ENCODE peak calls at places on chromosomes 16 and 17, in seven cellular contexts. J, V, W, M, G, A and D are unnamed samples.

GRCh38 chr16:77450790-77451487 is 16.1 kb upstream of the ADAMTS18 start:
- DNase-seq in V (peak; percentile 94), G (no peak), W (no peak), A (no peak), J (no peak), M (no peak), D (no peak)

GRCh38 chr16:11801481-11802021 is 4.5 kb upstream of the ZC3H7A start:
- DNase-seq in G (no peak), A (no peak), V (no peak), J (peak; percentile 77), M (no peak), W (no peak), D (no peak)

GRCh38 chr16:1525871-1526607 is 7.4 kb upstream of the TMEM204 start:
- DNase-seq in V (no peak), M (no peak), J (no peak), A (no peak), W (no peak), G (no peak), D (no peak)

GRCh38 chr17:17186051-17186450 is 20.1 kb downstream of the PLD6 start:
- DNase-seq in V (no peak), M (no peak), G (no peak), A (no peak), W (peak; percentile 66), J (no peak), D (no peak)

GRCh38 chr16:85175724-85176233 is 63.5 kb upstream of the CIBAR2 start:
- DNase-seq in M (no peak), W (no peak), G (no peak), A (no peak), J (no peak), V (no peak), D (no peak)

GRCh38 chr16:67987460-67988160 is 7.3 kb upstream of the DPEP3 start:
- DNase-seq in V (no peak), M (no peak), A (no peak), W (no peak), G (no peak), J (peak; percentile 19), D (no peak)

GRCh38 chr17:15463363-15463762 is 4.1 kb downstream of the CDRT4 start:
- DNase-seq in G (no peak), A (no peak), M (peak; percentile 19), J (peak; percentile 87), W (no peak), V (no peak), D (peak; percentile 81)

GRCh38 chr16:25151996-25152395 is 40.5 kb downstream of the LCMT1 start:
- DNase-seq in W (no peak), A (no peak), V (no peak), M (no peak), G (no peak), J (peak; percentile 43), D (peak; percentile 30)

GRCh38 chr17:40457369-40457768 is 14.1 kb downstream of the IGFBP4 start:
- DNase-seq in J (no peak), M (no peak), W (no peak), G (no peak), A (no peak), V (no peak), D (no peak)

GRCh38 chr17:32596206-32596605 is 109.4 kb downstream of the CDK5R1 start:
- DNase-seq in M (no peak), J (no peak), W (no peak), A (no peak), V (no peak), G (no peak), D (no peak)

GRCh38 chr16:87202346-87202745 is 114.8 kb downstream of the C16orf95 start:
- DNase-seq in J (no peak), A (no peak), W (no peak), G (no peak), V (no peak), M (no peak), D (peak; percentile 55)

GRCh38 chr17:4499431-4500187 is 928 bp downstream of the SPNS2 start:
- DNase-seq in A (no peak), M (no peak), J (no peak), V (no peak), G (no peak), W (peak; percentile 25), D (no peak)

GRCh38 chr17:60601443-60602384 is 1.7 kb downstream of the PPM1D start:
- DNase-seq in W (peak; percentile 38), J (peak; percentile 89), G (no peak), A (no peak), M (peak; percentile 60), V (peak; percentile 82), D (peak; percentile 55)

GRCh38 chr17:50074227-50074626 is 18.3 kb downstream of the ITGA3 start:
- DNase-seq in A (no peak), G (no peak), V (no peak), M (no peak), J (no peak), W (no peak), D (no peak)

GRCh38 chr17:28907052-28907438 is 4.2 kb upstream of the DHRS13 start:
- DNase-seq in W (no peak), V (no peak), G (no peak), J (no peak), A (no peak), M (no peak), D (no peak)

GRCh38 chr16:28208824-28209223 is 2.9 kb downstream of the XPO6 start:
- DNase-seq in J (no peak), A (no peak), V (no peak), G (no peak), M (no peak), W (no peak), D (no peak)

GRCh38 chr17:68349157-68349556 is 57.9 kb downstream of the ARSG start:
- DNase-seq in V (no peak), G (no peak), J (peak; percentile 22), W (peak; percentile 64), M (no peak), A (no peak), D (no peak)

GRCh38 chr17:81241648-81242420 is 2.7 kb downstream of the NDUFAF8 start:
- DNase-seq in G (no peak), V (peak; percentile 68), A (no peak), W (peak; percentile 67), M (peak; percentile 51), J (peak; percentile 41), D (peak; percentile 80)

GRCh38 chr16:7550096-7550495 is 217.5 kb downstream of the RBFOX1 start:
- DNase-seq in A (no peak), M (no peak), G (no peak), V (no peak), W (no peak), J (no peak), D (no peak)

GRCh38 chr17:10875984-10876555 is 38.2 kb upstream of the PIRT start:
- DNase-seq in J (peak; percentile 20), A (peak; percentile 30), M (peak; percentile 56), G (no peak), V (peak; percentile 10), W (peak; percentile 18), D (peak; percentile 13)

GRCh38 chr17:55177159-55177913 is 87.4 kb upstream of the HLF start:
- DNase-seq in M (no peak), G (no peak), A (no peak), W (no peak), J (peak; percentile 20), V (no peak), D (no peak)

GRCh38 chr17:67546578-67547527 is 169.8 kb downstream of the PITPNC1 start:
- DNase-seq in V (no peak), J (peak; percentile 52), G (no peak), A (no peak), W (no peak), M (peak; percentile 79), D (peak; percentile 42)

GRCh38 chr16:1941162-1941923 is 1.7 kb downstream of the MSRB1 start:
- DNase-seq in J (no peak), A (no peak), G (no peak), V (no peak), W (no peak), M (no peak), D (no peak)

GRCh38 chr16:55701442-55702319 is 45.9 kb downstream of the SLC6A2 start:
- DNase-seq in M (peak; percentile 54), W (peak; percentile 46), A (no peak), J (peak; percentile 29), V (peak; percentile 35), G (no peak), D (peak; percentile 16)

GRCh38 chr17:44828919-44829557 is 1.0 kb downstream of the GJC1 start:
- DNase-seq in V (peak; percentile 35), J (peak; percentile 45), W (peak; percentile 34), M (no peak), G (no peak), A (no peak), D (no peak)

GRCh38 chr16:67458121-67458641 is 22.8 kb downstream of the ATP6V0D1 start:
- DNase-seq in A (no peak), G (no peak), V (no peak), J (no peak), W (no peak), M (no peak), D (no peak)

GRCh38 chr17:45031231-45032149 is 19.9 kb downstream of the DCAKD start:
- DNase-seq in V (no peak), W (no peak), J (no peak), G (no peak), A (no peak), M (no peak), D (no peak)